ENCODE peak calls at places on chromosome 14, in seven cellular contexts. G is neuronal stem cell, N is mesendoderm, W is H9, F is trophoblast cell, J is mesenchymal stem cell, M is H1. P is an unnamed sample.

GRCh38 chr14:97978336-97978735 is 1181.2 kb downstream of the VRK1 start:
- DNase-seq in G (peak), N (peak), W (peak), F (peak), J (no peak), M (peak), P (no peak)

GRCh38 chr14:101704140-101704539 is 57.4 kb upstream of the PPP2R5C start:
- DNase-seq in G (no peak), N (peak), W (no peak), F (no peak), J (no peak), M (no peak), P (no peak)

GRCh38 chr14:77603654-77604270 is 12.7 kb downstream of the SPTLC2 start:
- DNase-seq in G (no peak), N (no peak), W (no peak), F (peak), J (peak), M (no peak), P (no peak)

GRCh38 chr14:34322940-34323418 is 139.1 kb downstream of the SPTSSA start:
- DNase-seq in G (peak), N (peak), W (peak), F (peak), J (peak), M (no peak), P (peak)

GRCh38 chr14:62710811-62711210 is 334.4 kb downstream of the KCNH5 start:
- DNase-seq in G (no peak), N (no peak), W (no peak), F (no peak), J (no peak), M (no peak), P (no peak)

GRCh38 chr14:74954947-74955228 is 509 bp downstream of the PGF start:
- DNase-seq in G (no peak), N (no peak), W (no peak), F (no peak), J (no peak), M (no peak), P (no peak)

GRCh38 chr14:95535226-95536021 is 574 bp downstream of the GLRX5 start:
- DNase-seq in G (no peak), N (peak), W (no peak), F (no peak), J (peak), M (no peak), P (no peak)

GRCh38 chr14:92696356-92696755 is 52.1 kb downstream of the LGMN start:
- DNase-seq in G (no peak), N (no peak), W (no peak), F (no peak), J (no peak), M (no peak), P (no peak)

GRCh38 chr14:36134026-36134425 is 42.5 kb downstream of the PTCSC3 start:
- DNase-seq in G (no peak), N (no peak), W (no peak), F (no peak), J (no peak), M (no peak), P (no peak)

GRCh38 chr14:98208074-98208675 is 1063.8 kb downstream of the BCL11B start:
- DNase-seq in G (no peak), N (no peak), W (no peak), F (no peak), J (no peak), M (no peak), P (no peak)

GRCh38 chr14:39268393-39268792 is 34.7 kb downstream of the MIA2 start:
- DNase-seq in G (no peak), N (peak), W (no peak), F (no peak), J (peak), M (no peak), P (peak)

GRCh38 chr14:72060460-72060859 is 128.2 kb downstream of the RGS6 start:
- DNase-seq in G (no peak), N (no peak), W (no peak), F (no peak), J (no peak), M (no peak), P (no peak)

GRCh38 chr14:79698218-79698617 is 513.1 kb downstream of the DIO2 start:
- DNase-seq in G (no peak), N (no peak), W (no peak), F (no peak), J (no peak), M (no peak), P (no peak)

GRCh38 chr14:51298895-51299294 is 58.8 kb downstream of the TMX1 start:
- DNase-seq in G (no peak), N (no peak), W (no peak), F (no peak), J (peak), M (no peak), P (peak)

GRCh38 chr14:81329640-81330385 is 70.3 kb downstream of the STON2 start:
- DNase-seq in G (no peak), N (no peak), W (no peak), F (no peak), J (no peak), M (no peak), P (no peak)

GRCh38 chr14:72524230-72524629 is 369.7 kb downstream of the DPF3 start:
- DNase-seq in G (no peak), N (no peak), W (no peak), F (no peak), J (no peak), M (no peak), P (no peak)

GRCh38 chr14:58772814-58773620 is 135.3 kb downstream of the DACT1 start:
- DNase-seq in G (no peak), N (peak), W (peak), F (no peak), J (peak), M (no peak), P (peak)

GRCh38 chr14:24456980-24457379 is 14.4 kb upstream of the SDR39U1 start:
- DNase-seq in G (no peak), N (no peak), W (no peak), F (no peak), J (no peak), M (no peak), P (no peak)

GRCh38 chr14:74531467-74531866 is 37.9 kb downstream of the ISCA2 start:
- DNase-seq in G (no peak), N (peak), W (peak), F (peak), J (peak), M (peak), P (peak)

GRCh38 chr14:25220514-25220913 is 170.6 kb upstream of the STXBP6 start:
- DNase-seq in G (no peak), N (no peak), W (no peak), F (no peak), J (no peak), M (no peak), P (no peak)

GRCh38 chr14:95741051-95741490 is 27.1 kb upstream of the TCL1A start:
- DNase-seq in G (no peak), N (no peak), W (no peak), F (peak), J (no peak), M (no peak), P (no peak)

GRCh38 chr14:37056473-37056872 is 115.9 kb downstream of the SLC25A21 start:
- DNase-seq in G (no peak), N (peak), W (no peak), F (no peak), J (peak), M (peak), P (peak)

GRCh38 chr14:81517798-81518398 is 15.8 kb downstream of the SEL1L start:
- DNase-seq in G (no peak), N (no peak), W (no peak), F (no peak), J (peak), M (no peak), P (peak)

GRCh38 chr14:75372260-75372659 is 55.6 kb upstream of the JDP2 start:
- DNase-seq in G (no peak), N (no peak), W (no peak), F (no peak), J (no peak), M (no peak), P (no peak)

DNA sequence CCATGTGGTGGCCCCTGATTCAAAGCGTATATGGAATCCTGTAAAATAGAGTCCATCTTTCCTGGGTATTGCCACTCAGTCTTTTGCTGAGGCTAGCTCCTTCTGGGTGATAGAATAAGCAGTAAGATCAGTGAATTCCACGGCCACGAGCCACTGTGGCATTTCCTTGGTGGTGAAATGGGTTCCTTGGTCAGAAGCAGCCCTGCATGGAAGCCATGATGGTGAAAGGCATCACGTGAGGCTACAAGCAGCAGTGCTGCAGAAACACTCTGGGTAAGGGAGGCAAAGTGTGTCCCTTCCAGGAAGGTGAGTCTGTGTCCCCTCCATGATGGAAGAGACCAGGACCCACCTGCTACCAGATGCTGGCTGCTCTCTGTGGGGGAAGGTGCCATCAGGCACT is 19.6 kb downstream of the TNFAIP2 start:
- DNase-seq in G (no peak), N (no peak), W (no peak), F (peak), J (no peak), M (no peak), P (no peak)
- H3K4ac ChIP-seq in G (no peak), N (no peak), W (no peak), F (no peak), J (no peak), M (no peak), P (peak)

DNA sequence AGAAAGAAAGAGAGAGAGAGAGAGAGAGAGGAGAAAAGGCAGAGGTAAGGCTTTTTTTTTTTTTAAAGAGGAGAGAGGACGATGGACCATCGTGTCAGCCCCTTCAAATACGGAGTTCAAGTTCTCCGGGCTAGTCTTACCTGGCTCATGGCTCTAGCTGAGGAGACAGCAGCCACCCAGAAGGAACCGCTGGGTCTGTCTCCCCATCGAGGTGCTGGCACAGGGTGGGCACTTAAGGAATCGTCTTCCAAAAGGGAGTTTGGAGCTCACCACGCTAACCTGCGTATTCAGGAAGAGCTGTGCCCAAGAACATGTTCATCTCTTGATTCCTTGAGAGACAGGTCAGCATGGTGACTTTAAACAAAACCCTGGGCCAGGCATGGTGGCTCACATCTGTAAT is 102.7 kb downstream of the SETD3 start:
- DNase-seq in G (no peak), N (no peak), W (no peak), F (no peak), J (no peak), M (no peak), P (no peak)
- H3K4ac ChIP-seq in G (no peak), N (no peak), W (no peak), F (no peak), J (no peak), M (no peak), P (no peak)

GRCh38 chr14:23399591-23399990 is 8.5 kb downstream of the MYH6 start:
- DNase-seq in G (no peak), N (no peak), W (no peak), F (peak), J (no peak), M (no peak), P (no peak)
- H3K4ac ChIP-seq in G (no peak), N (no peak), W (no peak), F (no peak), J (no peak), M (no peak), P (no peak)

GRCh38 chr14:63874223-63874622 is 21.4 kb downstream of the SYNE2 start:
- DNase-seq in G (no peak), N (peak), W (no peak), F (no peak), J (no peak), M (no peak), P (no peak)
- H3K4ac ChIP-seq in G (no peak), N (no peak), W (no peak), F (no peak), J (no peak), M (no peak), P (no peak)

DNA sequence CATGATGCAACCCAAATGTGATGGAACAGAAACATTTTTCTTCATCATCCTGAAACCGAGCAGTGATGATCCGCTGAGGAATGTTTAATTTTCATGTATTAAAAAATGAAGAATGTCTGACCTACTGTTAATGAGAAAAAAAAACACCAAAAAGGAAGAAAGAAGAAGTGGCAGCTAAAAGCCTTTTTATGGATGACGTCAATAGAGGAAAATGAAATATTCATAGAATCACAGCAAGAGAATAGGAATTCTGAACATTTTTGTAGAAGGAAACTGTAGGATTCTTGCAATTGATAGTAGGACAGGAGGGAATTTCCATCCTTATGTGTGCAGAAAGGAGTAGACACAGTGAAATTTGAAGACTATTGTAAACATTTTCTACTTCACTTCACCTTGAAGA is 112.9 kb downstream of the PRKCH start:
- DNase-seq in G (no peak), N (no peak), W (no peak), F (peak), J (no peak), M (no peak), P (peak)
- H3K4ac ChIP-seq in G (no peak), N (no peak), W (no peak), F (no peak), J (no peak), M (no peak), P (no peak)

GRCh38 chr14:49940805-49941421 is 48.0 kb downstream of the ARF6 start:
- DNase-seq in G (no peak), N (no peak), W (no peak), F (peak), J (peak), M (no peak), P (peak)

GRCh38 chr14:49945448-49946319 is 52.8 kb downstream of the ARF6 start:
- DNase-seq in G (no peak), N (no peak), W (no peak), F (no peak), J (peak), M (no peak), P (no peak)

GRCh38 chr14:49939884-49940510 is 47.1 kb downstream of the ARF6 start:
- DNase-seq in G (no peak), N (no peak), W (no peak), F (no peak), J (no peak), M (no peak), P (no peak)

GRCh38 chr14:49944501-49944900 is 51.6 kb downstream of the ARF6 start:
- DNase-seq in G (no peak), N (no peak), W (no peak), F (no peak), J (no peak), M (no peak), P (no peak)

GRCh38 chr14:49942090-49942489 is 49.2 kb downstream of the ARF6 start:
- DNase-seq in G (no peak), N (no peak), W (no peak), F (no peak), J (no peak), M (no peak), P (no peak)
- H3K4ac ChIP-seq in G (no peak), N (no peak), W (no peak), F (no peak), J (no peak), M (no peak), P (peak)

DNA sequence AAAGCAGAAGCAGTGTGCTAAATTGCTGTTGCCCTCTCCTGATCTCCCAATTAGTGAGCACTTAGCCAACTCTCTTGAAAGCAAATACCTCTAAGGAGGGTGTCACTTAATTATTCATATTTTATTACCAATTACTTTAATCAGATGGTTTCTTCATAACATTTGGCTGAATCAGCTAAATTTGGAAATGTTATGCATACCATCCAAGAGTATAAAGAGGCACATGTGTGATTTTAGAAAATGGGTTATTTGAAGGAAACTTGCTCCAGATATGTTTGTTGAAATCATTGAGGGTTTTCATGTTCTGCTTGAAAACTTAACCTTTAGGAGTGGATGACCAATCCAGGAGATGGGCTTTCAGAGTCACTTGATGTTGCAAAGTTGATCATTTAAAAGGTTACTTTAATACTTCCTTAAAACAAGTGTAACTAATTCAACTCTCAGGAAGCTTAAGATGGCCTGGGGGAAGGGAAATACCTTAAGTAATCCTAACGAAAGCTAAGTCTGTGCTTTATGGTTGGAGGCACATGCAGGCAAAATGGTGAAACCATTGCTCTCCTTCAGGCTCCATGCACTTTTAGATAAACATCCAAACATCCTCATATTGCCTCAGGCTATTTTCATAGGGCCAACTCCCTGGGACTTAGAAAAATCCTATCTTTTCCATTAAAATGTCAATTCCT is 434.5 kb downstream of the MDGA2 start:
- DNase-seq in G (no peak), N (peak), W (no peak), F (peak), J (no peak), M (no peak), P (no peak)
- H3K4ac ChIP-seq in G (no peak), N (no peak), W (no peak), F (no peak), J (no peak), M (no peak), P (no peak)

DNA sequence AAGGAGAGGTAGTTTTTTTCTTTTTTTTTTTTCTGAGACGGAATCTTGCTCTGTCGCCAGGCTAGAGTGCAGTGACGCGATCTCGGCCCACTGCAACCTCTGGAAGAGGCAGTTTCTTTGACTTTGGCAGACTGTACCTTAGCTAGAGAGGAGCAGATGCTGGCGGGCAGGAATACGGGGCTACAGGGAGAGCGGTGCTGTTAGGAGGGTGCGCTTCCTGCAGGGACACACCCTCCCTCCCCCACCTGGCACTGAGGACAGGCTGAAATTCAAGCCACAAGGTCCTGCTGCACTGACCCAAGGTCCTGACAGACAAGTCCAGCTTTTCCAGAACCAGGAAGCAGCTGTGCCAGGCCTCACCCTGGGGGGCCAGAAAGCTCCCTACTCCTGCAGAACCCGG is 32.3 kb upstream of the NUDT14 start:
- DNase-seq in G (no peak), N (no peak), W (no peak), F (no peak), J (no peak), M (no peak), P (no peak)
- H3K4ac ChIP-seq in G (no peak), N (no peak), W (no peak), F (no peak), J (no peak), M (no peak), P (no peak)